ENCODE peak calls at places on chromosomes 12 and 14, in six cellular contexts. Y is IMR-90, X is H9, G is neuronal stem cell, L is H1, B is trophoblast cell. I is an unnamed sample.

GRCh38 chr12:95815635-95816212 is 25.2 kb upstream of the NTN4 start:
- DNase-seq in X (no peak), Y (peak; percentile 62), B (no peak), L (no peak), G (no peak), I (peak; percentile 50)

GRCh38 chr14:90819734-90820393 is 3.6 kb upstream of the TTC7B start:
- DNase-seq in Y (no peak), B (no peak), G (no peak), X (no peak), L (no peak), I (no peak)

GRCh38 chr12:27650011-27650410 is 46.2 kb upstream of the REP15 start:
- DNase-seq in L (no peak), X (no peak), Y (no peak), G (no peak), B (peak; percentile 58), I (no peak)

GRCh38 chr14:96852823-96853422 is 55.7 kb downstream of the VRK1 start:
- DNase-seq in B (no peak), Y (peak; percentile 72), G (no peak), X (no peak), L (no peak), I (peak; percentile 62)

GRCh38 chr12:22231836-22232235 is 102.7 kb downstream of the ST8SIA1 start:
- DNase-seq in B (no peak), G (no peak), L (no peak), Y (no peak), X (no peak), I (peak; percentile 14)

GRCh38 chr12:125249066-125249824 is 184.0 kb downstream of the AACS start:
- DNase-seq in B (no peak), L (no peak), Y (no peak), X (no peak), G (no peak), I (no peak)

GRCh38 chr14:57136669-57137068 is 132.0 kb downstream of the EXOC5 start:
- DNase-seq in B (no peak), Y (no peak), G (no peak), X (no peak), L (no peak), I (no peak)

GRCh38 chr12:93918262-93918661 is 230.1 kb upstream of the PLXNC1 start:
- DNase-seq in X (no peak), L (no peak), G (no peak), Y (peak; percentile 75), B (peak; percentile 8), I (peak; percentile 46)

GRCh38 chr12:131536337-131536736 is 174.6 kb upstream of the SFSWAP start:
- DNase-seq in Y (no peak), L (no peak), B (no peak), G (no peak), X (no peak), I (no peak)

GRCh38 chr12:43694879-43695278 is 63.7 kb downstream of the PUS7L start:
- DNase-seq in Y (no peak), L (no peak), X (no peak), G (no peak), B (no peak), I (no peak)

GRCh38 chr14:74491952-74492351 is 1.2 kb downstream of the NPC2 start:
- DNase-seq in X (no peak), L (no peak), G (no peak), B (peak; percentile 20), Y (peak; percentile 40), I (peak; percentile 43)
- H3K14ac ChIP-seq in X (no peak overlapping the region), L (no peak overlapping the region), G (no peak overlapping the region), B (no peak overlapping the region), Y (no peak overlapping the region), I (no peak overlapping the region)

GRCh38 chr14:29803045-29803444 is 124.6 kb downstream of the PRKD1 start:
- DNase-seq in X (no peak), L (no peak), B (no peak), Y (no peak), G (no peak), I (no peak)

GRCh38 chr14:29800961-29801360 is 126.7 kb downstream of the PRKD1 start:
- DNase-seq in B (no peak), X (no peak), G (no peak), L (no peak), Y (no peak), I (no peak)

GRCh38 chr14:29799718-29800117 is 127.9 kb downstream of the PRKD1 start:
- DNase-seq in L (no peak), X (no peak), Y (no peak), B (no peak), G (no peak), I (no peak)

GRCh38 chr14:29804481-29804880 is 123.2 kb downstream of the PRKD1 start:
- DNase-seq in L (no peak), G (no peak), Y (no peak), B (no peak), X (no peak), I (no peak)

GRCh38 chr14:29802211-29802610 is 125.4 kb downstream of the PRKD1 start:
- DNase-seq in G (no peak), Y (no peak), L (no peak), X (no peak), B (no peak), I (no peak)
- H3K14ac ChIP-seq in G (no peak overlapping the region), Y (no peak overlapping the region), L (no peak overlapping the region), X (no peak overlapping the region), B (no peak overlapping the region), I (no peak overlapping the region)

GRCh38 chr12:105539735-105540134 is 209.2 kb downstream of the C12orf75 start:
- DNase-seq in X (no peak), L (no peak), G (no peak), Y (no peak), B (no peak), I (no peak)
- H3K14ac ChIP-seq in X (no peak overlapping the region), L (no peak overlapping the region), G (no peak overlapping the region), Y (no peak overlapping the region), B (no peak overlapping the region), I (no peak overlapping the region)

GRCh38 chr12:9792185-9792900 is 31.6 kb upstream of the CD69 start:
- DNase-seq in B (no peak), Y (no peak), X (no peak), L (no peak), G (no peak), I (no peak)
- H3K14ac ChIP-seq in B (no peak overlapping the region), Y (peak overlapping the region; percentile 11), X (no peak overlapping the region), L (no peak overlapping the region), G (no peak overlapping the region), I (no peak overlapping the region)

GRCh38 chr12:7695159-7695930 is at the start of gene GDF3:
- DNase-seq in L (no peak), X (no peak), G (no peak), B (no peak), Y (no peak), I (no peak)
- H3K14ac ChIP-seq in L (no peak within 1 kb of the TSS), X (no peak within 1 kb of the TSS), G (no peak within 1 kb of the TSS), B (no peak within 1 kb of the TSS), Y (no peak within 1 kb of the TSS), I (no peak within 1 kb of the TSS)

GRCh38 chr12:108035372-108035771 is 93.7 kb upstream of the WSCD2 start:
- DNase-seq in Y (no peak), L (no peak), B (no peak), G (no peak), X (no peak), I (no peak)
- H3K14ac ChIP-seq in Y (no peak overlapping the region), L (no peak overlapping the region), B (no peak overlapping the region), G (no peak overlapping the region), X (no peak overlapping the region), I (no peak overlapping the region)

DNA sequence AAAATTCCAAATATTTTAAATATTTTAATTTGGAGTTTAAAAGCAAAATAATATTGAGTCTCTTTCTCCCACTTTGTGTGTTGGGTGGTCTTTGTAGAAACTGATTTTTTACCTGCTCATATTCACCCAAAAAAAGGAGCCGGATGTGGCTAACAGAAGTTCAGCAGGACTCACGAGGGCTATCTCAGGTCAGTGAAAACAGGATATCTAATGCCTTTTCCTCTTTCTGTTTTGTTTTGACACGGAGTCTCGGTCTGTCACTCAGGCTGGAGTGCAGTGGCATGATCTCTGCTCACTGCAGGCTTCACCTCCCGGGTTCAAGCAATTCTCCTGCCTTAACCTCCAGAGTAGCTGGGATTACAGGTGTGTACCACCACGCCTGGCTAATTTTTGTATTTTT is 30.8 kb downstream of the COA8 start:
- DNase-seq in X (no peak), B (no peak), L (no peak), Y (no peak), G (no peak), I (no peak)
- H3K14ac ChIP-seq in X (no peak overlapping the region), B (no peak overlapping the region), L (no peak overlapping the region), Y (no peak overlapping the region), G (no peak overlapping the region), I (no peak overlapping the region)

I was measured in mesenchymal stem cell.